ENCODE peak calls at places on chromosomes 5 and 9, in five cellular contexts. Q, U, K, N and S are unnamed samples.

GRCh38 chr5:40554048-40554447 is 125.7 kb upstream of the PTGER4 start:
- DNase-seq in Q (no peak), U (no peak), K (no peak), N (no peak), S (no peak)

GRCh38 chr5:62333250-62333800 is 27.3 kb downstream of the KIF2A start:
- DNase-seq in Q (no peak), U (no peak), K (no peak), N (no peak), S (no peak)

GRCh38 chr5:148972958-148973357 is 89.9 kb downstream of the SH3TC2 start:
- DNase-seq in Q (peak), U (peak), K (peak), N (no peak), S (peak)

GRCh38 chr5:84634256-84634655 is 249.6 kb upstream of the EDIL3 start:
- DNase-seq in Q (no peak), U (no peak), K (no peak), N (no peak), S (no peak)

GRCh38 chr9:127123239-127123935 is 952 bp upstream of the ANGPTL2 start:
- DNase-seq in Q (no peak), U (no peak), K (no peak), N (no peak), S (no peak)

GRCh38 chr5:33726422-33727165 is 165.2 kb downstream of the ADAMTS12 start:
- DNase-seq in Q (no peak), U (peak), K (no peak), N (no peak), S (no peak)

GRCh38 chr5:117487556-117487955 is 912.9 kb upstream of the SEMA6A start:
- DNase-seq in Q (no peak), U (no peak), K (no peak), N (no peak), S (no peak)

GRCh38 chr5:56910123-56910951 is 941 bp downstream of the SETD9 start:
- DNase-seq in Q (peak), U (peak), K (no peak), N (peak), S (peak)

GRCh38 chr5:111984044-111984443 is 227.1 kb upstream of the NREP start:
- DNase-seq in Q (peak), U (peak), K (no peak), N (no peak), S (no peak)

GRCh38 chr5:127012933-127013332 is 17.4 kb downstream of the MARCHF3 start:
- DNase-seq in Q (no peak), U (peak), K (peak), N (no peak), S (peak)

GRCh38 chr5:114467729-114468128 is 105.9 kb downstream of the KCNN2 start:
- DNase-seq in Q (no peak), U (no peak), K (no peak), N (no peak), S (peak)

GRCh38 chr5:765948-766631 is 18.4 kb downstream of the ZDHHC11B start:
- DNase-seq in Q (no peak), U (peak), K (no peak), N (no peak), S (no peak)

GRCh38 chr9:132584616-132585560 is 2.5 kb downstream of the BARHL1 start:
- DNase-seq in Q (peak), U (no peak), K (no peak), N (no peak), S (no peak)